ENCODE peak calls at places on chromosomes 2 and 18, in five cellular contexts. One of them, this sample, is unnamed.
A peak's percentile ranks its signal among the peaks of the same experiment; 100 is the strongest.

GRCh38 chr2:58796239-58796638 is 555.1 kb upstream of the FANCL start:
- DNase-seq in K562: no peak
- DNase-seq in transverse colon: no peak
- DNase-seq in prostate gland: no peak
- DNase-seq in heart left ventricle: no peak
- DNase-seq in this sample: no peak

GRCh38 chr2:121446647-121447241 is 83.9 kb upstream of the RNU4ATAC start:
- DNase-seq in transverse colon: no peak
- DNase-seq in prostate gland: no peak
- DNase-seq in K562: no peak
- DNase-seq in heart left ventricle: no peak
- DNase-seq in this sample: no peak

GRCh38 chr2:128091691-128092050 is 671 bp downstream of the UGGT1 start:
- DNase-seq in K562: no peak
- DNase-seq in transverse colon: peak; percentile 9
- DNase-seq in heart left ventricle: no peak
- DNase-seq in prostate gland: no peak
- DNase-seq in this sample: no peak

GRCh38 chr2:62570861-62571698 is 65.1 kb upstream of the TMEM17 start:
- DNase-seq in prostate gland: peak; percentile 6
- DNase-seq in heart left ventricle: no peak
- DNase-seq in transverse colon: peak; percentile 40
- DNase-seq in K562: no peak
- DNase-seq in this sample: peak; percentile 58

GRCh38 chr2:218039171-218039570 is 29.9 kb upstream of the RUFY4 start:
- DNase-seq in prostate gland: no peak
- DNase-seq in transverse colon: no peak
- DNase-seq in heart left ventricle: no peak
- DNase-seq in K562: no peak
- DNase-seq in this sample: no peak

GRCh38 chr2:161905389-161906046 is 168.5 kb downstream of the DPP4 start:
- DNase-seq in heart left ventricle: no peak
- DNase-seq in prostate gland: no peak
- DNase-seq in K562: no peak
- DNase-seq in transverse colon: no peak
- DNase-seq in this sample: no peak

GRCh38 chr18:12074734-12075133 is 18.9 kb upstream of the ANKRD62 start:
- DNase-seq in prostate gland: no peak
- DNase-seq in transverse colon: no peak
- DNase-seq in K562: no peak
- DNase-seq in heart left ventricle: no peak
- DNase-seq in this sample: no peak

GRCh38 chr2:232668805-232669444 is 28.2 kb upstream of the GIGYF2 start:
- DNase-seq in prostate gland: peak; percentile 39
- DNase-seq in K562: no peak
- DNase-seq in heart left ventricle: no peak
- DNase-seq in transverse colon: no peak
- DNase-seq in this sample: peak; percentile 18

GRCh38 chr2:28231110-28231621 is 161.5 kb upstream of the FOSL2 start:
- DNase-seq in heart left ventricle: peak; percentile 35
- DNase-seq in transverse colon: no peak
- DNase-seq in K562: no peak
- DNase-seq in prostate gland: no peak
- DNase-seq in this sample: peak; percentile 15

GRCh38 chr18:68262697-68263293 is 452.1 kb downstream of the TMX3 start:
- DNase-seq in prostate gland: no peak
- DNase-seq in heart left ventricle: no peak
- DNase-seq in transverse colon: no peak
- DNase-seq in K562: no peak
- DNase-seq in this sample: no peak

GRCh38 chr2:163252199-163252598 is 413.6 kb upstream of the KCNH7 start:
- DNase-seq in transverse colon: no peak
- DNase-seq in heart left ventricle: no peak
- DNase-seq in prostate gland: no peak
- DNase-seq in K562: no peak
- DNase-seq in this sample: no peak

GRCh38 chr18:48790869-48791635 is 159.7 kb downstream of the SMAD7 start:
- DNase-seq in heart left ventricle: peak; percentile 45
- DNase-seq in K562: no peak
- DNase-seq in prostate gland: no peak
- DNase-seq in transverse colon: no peak
- DNase-seq in this sample: peak; percentile 10

GRCh38 chr2:24382363-24383021 is 22.2 kb upstream of the ITSN2 start:
- DNase-seq in transverse colon: peak; percentile 54
- DNase-seq in heart left ventricle: peak; percentile 46
- DNase-seq in K562: peak; percentile 67
- DNase-seq in prostate gland: peak; percentile 34
- DNase-seq in this sample: peak; percentile 70

GRCh38 chr18:31630549-31630948 is 38.9 kb downstream of the TTR start:
- DNase-seq in transverse colon: no peak
- DNase-seq in heart left ventricle: no peak
- DNase-seq in prostate gland: no peak
- DNase-seq in K562: no peak
- DNase-seq in this sample: no peak

GRCh38 chr2:98577313-98577712 is 31.0 kb downstream of the COA5 start:
- DNase-seq in transverse colon: no peak
- DNase-seq in K562: no peak
- DNase-seq in prostate gland: no peak
- DNase-seq in heart left ventricle: no peak
- DNase-seq in this sample: no peak

GRCh38 chr2:179936654-179937053 is 70.4 kb downstream of the CWC22 start:
- DNase-seq in K562: peak; percentile 51
- DNase-seq in heart left ventricle: no peak
- DNase-seq in transverse colon: peak; percentile 29
- DNase-seq in prostate gland: no peak
- DNase-seq in this sample: peak; percentile 10

GRCh38 chr2:74261204-74261864 is 62.9 kb downstream of the MTHFD2 start:
- DNase-seq in K562: no peak
- DNase-seq in prostate gland: peak; percentile 13
- DNase-seq in heart left ventricle: peak; percentile 35
- DNase-seq in transverse colon: peak; percentile 50
- DNase-seq in this sample: peak; percentile 26

GRCh38 chr2:217966399-217967068 is 36.3 kb downstream of the TNS1 start:
- DNase-seq in transverse colon: no peak
- DNase-seq in heart left ventricle: no peak
- DNase-seq in K562: no peak
- DNase-seq in prostate gland: no peak
- DNase-seq in this sample: peak; percentile 10

GRCh38 chr2:134905168-134905567 is 13.5 kb upstream of the CCNT2 start:
- DNase-seq in K562: no peak
- DNase-seq in heart left ventricle: no peak
- DNase-seq in transverse colon: no peak
- DNase-seq in prostate gland: no peak
- DNase-seq in this sample: no peak

GRCh38 chr2:135839713-135840112 is 2.7 kb upstream of the LCT start:
- DNase-seq in prostate gland: no peak
- DNase-seq in K562: no peak
- DNase-seq in heart left ventricle: no peak
- DNase-seq in transverse colon: no peak
- DNase-seq in this sample: no peak

GRCh38 chr2:119371111-119371510 is 4.3 kb downstream of the DBI start:
- DNase-seq in K562: no peak
- DNase-seq in heart left ventricle: no peak
- DNase-seq in transverse colon: no peak
- DNase-seq in prostate gland: no peak
- DNase-seq in this sample: no peak

GRCh38 chr18:10020176-10020575 is 106.4 kb downstream of the VAPA start:
- DNase-seq in prostate gland: peak; percentile 50
- DNase-seq in transverse colon: no peak
- DNase-seq in heart left ventricle: no peak
- DNase-seq in K562: no peak
- DNase-seq in this sample: no peak

DNA sequence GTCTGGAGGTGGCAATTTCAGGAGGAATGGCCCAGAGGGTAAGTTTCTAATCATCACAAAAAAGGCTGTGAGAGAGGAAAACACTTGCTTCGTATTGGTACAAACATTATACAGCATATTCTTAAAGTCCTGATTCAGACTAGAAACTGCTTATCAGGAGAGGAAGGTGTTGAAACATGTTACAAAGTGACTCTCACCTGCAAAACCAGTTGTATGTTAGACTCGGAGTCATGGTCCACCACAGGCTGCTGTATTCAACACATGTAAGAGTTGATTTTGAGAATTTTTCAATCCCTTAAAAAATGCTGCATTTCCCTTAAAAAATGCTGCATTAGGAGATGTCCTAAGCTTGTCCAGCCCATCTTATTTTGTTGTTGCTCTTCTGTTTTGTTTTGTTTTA is 61.5 kb downstream of the MBP start:
- DNase-seq in heart left ventricle: no peak
- DNase-seq in K562: no peak
- DNase-seq in transverse colon: no peak
- DNase-seq in prostate gland: no peak
- DNase-seq in this sample: no peak
- H3K4me3 ChIP-seq in heart left ventricle: no peak overlapping the region
- H3K4me3 ChIP-seq in K562: no peak overlapping the region
- H3K4me3 ChIP-seq in transverse colon: no peak overlapping the region
- H3K4me3 ChIP-seq in prostate gland: no peak overlapping the region
- H3K4me3 ChIP-seq in this sample: no peak overlapping the region

GRCh38 chr2:55268907-55269611 is at the start of gene MTIF2:
- DNase-seq in prostate gland: peak; percentile 94
- DNase-seq in K562: peak; percentile 88
- DNase-seq in transverse colon: peak; percentile 97
- DNase-seq in heart left ventricle: peak; percentile 96
- DNase-seq in this sample: peak; percentile 97
- TF ChIP-seq POLR2A in prostate gland: peak; percentile 41
- TF ChIP-seq POLR2A in K562: peak; percentile 97
- TF ChIP-seq POLR2A in transverse colon: peak; percentile 87
- TF ChIP-seq POLR2A in heart left ventricle: peak; percentile 52
- TF ChIP-seq POLR2A in this sample: peak; percentile 30

DNA sequence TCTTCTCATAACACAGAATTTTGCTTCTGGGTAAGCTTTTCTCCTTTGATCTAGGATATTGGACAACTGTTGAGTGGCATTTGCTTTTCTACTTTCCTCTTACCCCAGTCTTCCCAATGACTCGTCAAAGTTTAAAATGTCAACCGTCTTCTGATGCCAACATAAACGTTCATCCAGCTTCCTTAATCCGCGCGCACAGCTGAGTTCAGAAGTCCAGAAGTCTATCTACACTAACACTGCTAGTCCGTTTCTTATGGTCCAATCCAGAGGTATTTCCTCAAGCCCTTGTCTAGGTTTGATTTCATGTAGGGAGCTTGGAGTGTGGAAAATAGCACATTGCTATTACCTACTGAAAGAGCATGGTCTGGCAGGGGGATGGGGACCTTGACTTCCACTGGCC is 48.7 kb downstream of the MFSD6 start:
- DNase-seq in heart left ventricle: no peak
- DNase-seq in prostate gland: no peak
- DNase-seq in K562: no peak
- DNase-seq in transverse colon: no peak
- DNase-seq in this sample: no peak
- H3K36me3 ChIP-seq in heart left ventricle: no peaks in the 10 kb centered on the region
- H3K36me3 ChIP-seq in prostate gland: no peaks in the 10 kb centered on the region
- H3K36me3 ChIP-seq in K562: no peaks in the 10 kb centered on the region
- H3K36me3 ChIP-seq in transverse colon: no peaks in the 10 kb centered on the region
- H3K36me3 ChIP-seq in this sample: no peaks in the 10 kb centered on the region

GRCh38 chr18:34219651-34220050 is 5.1 kb downstream of the NOL4 start:
- DNase-seq in heart left ventricle: no peak
- DNase-seq in prostate gland: no peak
- DNase-seq in K562: no peak
- DNase-seq in transverse colon: no peak
- DNase-seq in this sample: no peak
- H3K4me3 ChIP-seq in heart left ventricle: no peak overlapping the region
- H3K4me3 ChIP-seq in prostate gland: no peak overlapping the region
- H3K4me3 ChIP-seq in K562: no peak overlapping the region
- H3K4me3 ChIP-seq in transverse colon: no peak overlapping the region
- H3K4me3 ChIP-seq in this sample: no peak overlapping the region

DNA sequence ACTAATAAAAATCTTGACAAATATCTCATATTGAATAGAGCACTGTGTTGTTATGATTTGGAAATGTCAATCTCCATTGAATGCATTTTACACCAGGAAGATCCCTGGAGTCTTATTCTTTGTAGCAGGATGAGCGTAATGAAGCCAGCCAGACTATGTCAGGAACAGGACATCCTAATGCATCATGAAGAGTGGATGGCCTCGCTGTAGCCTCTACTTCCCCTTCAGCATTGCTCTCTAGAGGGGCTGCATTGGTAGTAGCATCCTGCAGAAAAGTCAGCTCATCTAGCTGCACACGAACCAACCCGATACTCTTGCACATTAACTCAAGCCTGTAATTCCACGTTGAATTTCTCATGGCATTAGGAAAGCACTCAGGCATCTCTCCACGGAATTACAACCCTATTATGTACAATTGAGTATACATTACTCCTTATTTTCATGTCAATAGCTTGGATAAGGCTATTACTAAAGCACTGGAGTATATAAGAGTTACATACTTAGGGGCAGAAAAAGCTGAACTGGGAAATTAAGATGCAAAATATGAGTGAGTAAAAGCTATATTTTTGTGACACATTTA is 76.1 kb downstream of the CMPK2 start:
- DNase-seq in transverse colon: no peak
- DNase-seq in prostate gland: no peak
- DNase-seq in heart left ventricle: no peak
- DNase-seq in K562: no peak
- DNase-seq in this sample: no peak
- TF ChIP-seq POLR2A in transverse colon: no peak
- TF ChIP-seq POLR2A in prostate gland: no peak
- TF ChIP-seq POLR2A in heart left ventricle: no peak
- TF ChIP-seq POLR2A in K562: no peak
- TF ChIP-seq POLR2A in this sample: no peak

GRCh38 chr2:227252831-227253230 is 72.2 kb upstream of the MFF start:
- DNase-seq in prostate gland: no peak
- DNase-seq in transverse colon: no peak
- DNase-seq in heart left ventricle: no peak
- DNase-seq in K562: no peak
- DNase-seq in this sample: no peak

GRCh38 chr2:227260041-227260440 is 65.0 kb upstream of the MFF start:
- DNase-seq in heart left ventricle: no peak
- DNase-seq in K562: no peak
- DNase-seq in prostate gland: no peak
- DNase-seq in transverse colon: no peak
- DNase-seq in this sample: no peak

GRCh38 chr2:227257820-227258219 is 67.2 kb upstream of the MFF start:
- DNase-seq in heart left ventricle: no peak
- DNase-seq in transverse colon: no peak
- DNase-seq in prostate gland: no peak
- DNase-seq in K562: no peak
- DNase-seq in this sample: no peak

DNA sequence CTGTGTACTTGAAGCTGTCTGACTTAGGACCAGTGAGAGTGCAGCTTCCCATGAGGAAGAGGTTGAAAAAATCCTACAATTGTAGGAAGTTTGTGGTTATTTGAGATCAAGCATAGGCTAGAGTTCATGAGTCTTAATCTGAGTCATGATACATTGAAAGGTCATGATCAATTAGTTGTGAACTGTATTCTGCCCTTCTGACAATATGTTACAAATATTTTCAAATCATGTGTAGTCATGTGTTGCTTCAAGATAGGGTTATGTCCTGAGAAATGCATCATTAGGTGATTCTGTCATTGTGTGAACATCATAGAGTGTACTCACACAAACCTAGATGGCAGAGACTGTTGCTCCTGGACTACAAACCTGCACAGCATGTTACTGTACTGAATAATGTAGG is 68.4 kb upstream of the MFF start:
- DNase-seq in heart left ventricle: no peak
- DNase-seq in K562: no peak
- DNase-seq in prostate gland: no peak
- DNase-seq in transverse colon: no peak
- DNase-seq in this sample: no peak
- H3K36me3 ChIP-seq in heart left ventricle: peaks cover 61% of the 10 kb centered on the region
- H3K36me3 ChIP-seq in K562: no peaks in the 10 kb centered on the region
- H3K36me3 ChIP-seq in prostate gland: no peaks in the 10 kb centered on the region
- H3K36me3 ChIP-seq in transverse colon: no peaks in the 10 kb centered on the region
- H3K36me3 ChIP-seq in this sample: no peaks in the 10 kb centered on the region

This sample was measured in body of pancreas.